ENCODE peak calls at places on chromosomes 16 and 17, in ten cellular contexts. L is COLO829, Y is tibial artery, O is kidney epithelial cell, D is AG04450, B is HCEC 1CT, E is posterior vena cava, W is cardiac muscle cell, P is H4, K is endothelial cell. Z is an unnamed sample.

GRCh38 chr16:57701759-57702371 is 7.3 kb downstream of the DRC7 start:
- DNase-seq in L (no peak), Y (no peak), O (no peak), D (no peak), B (no peak), E (no peak), W (no peak), P (no peak), K (no peak), Z (no peak)

GRCh38 chr16:65229191-65229662 is 107.4 kb upstream of the CDH11 start:
- DNase-seq in L (no peak), Y (no peak), O (no peak), D (peak; percentile 3), B (peak; percentile 23), E (no peak), W (peak; percentile 50), P (no peak), K (no peak), Z (peak; percentile 8)

GRCh38 chr17:28661635-28662526 is at the start of the genes SDF2 and SUPT6H:
- DNase-seq in L (peak; percentile 95), Y (peak; percentile 93), O (no peak), D (no peak), B (peak; percentile 82), E (peak; percentile 98), W (peak; percentile 88), P (peak; percentile 81), K (peak; percentile 90), Z (peak; percentile 34)

GRCh38 chr16:29694384-29695195 is 15.6 kb downstream of the QPRT start:
- DNase-seq in L (no peak), Y (peak; percentile 90), O (no peak), D (no peak), B (no peak), E (peak; percentile 78), W (no peak), P (no peak), K (no peak), Z (no peak)

GRCh38 chr17:77392376-77393273 is 251.9 kb downstream of the SEC14L1 start:
- DNase-seq in L (no peak), Y (peak; percentile 82), O (no peak), D (no peak), B (peak; percentile 46), E (peak; percentile 90), W (no peak), P (peak; percentile 64), K (peak; percentile 35), Z (no peak)

GRCh38 chr17:57617218-57617617 is 127.9 kb downstream of the CCDC182 start:
- DNase-seq in L (no peak), Y (no peak), O (no peak), D (no peak), B (no peak), E (no peak), W (no peak), P (no peak), K (no peak), Z (no peak)

GRCh38 chr17:57993471-57994365 is 5.7 kb upstream of the VEZF1 start:
- DNase-seq in L (no peak), Y (no peak), O (no peak), D (no peak), B (no peak), E (no peak), W (no peak), P (no peak), K (no peak), Z (no peak)

GRCh38 chr16:15770512-15770911 is 86.3 kb downstream of the MYH11 start:
- DNase-seq in L (peak; percentile 14), Y (no peak), O (no peak), D (peak; percentile 11), B (peak; percentile 49), E (no peak), W (peak; percentile 92), P (no peak), K (no peak), Z (no peak)

GRCh38 chr16:54285414-54286066 is 1.0 kb downstream of the IRX3 start:
- DNase-seq in L (no peak), Y (peak; percentile 65), O (no peak), D (no peak), B (no peak), E (no peak), W (peak; percentile 50), P (no peak), K (peak; percentile 25), Z (no peak)

GRCh38 chr16:85227262-85227923 is 115.1 kb upstream of the CIBAR2 start:
- DNase-seq in L (no peak), Y (no peak), O (peak; percentile 73), D (no peak), B (no peak), E (no peak), W (peak; percentile 47), P (peak; percentile 60), K (no peak), Z (no peak)

Z was measured in BJ.